ENCODE peak calls at places on chromosome 18, in ten cellular contexts. H is pancreas, K is PC-9, O is psoas muscle, Q is uterus, W is MM.1S, L is H9, F is lower lobe of right lung, B is PC-3, U is heart right ventricle. C is an unnamed sample.

GRCh38 chr18:59957957-59958356 is 58.2 kb downstream of the PMAIP1 start:
- DNase-seq in H (peak; percentile 73), Q (no peak), U (peak; percentile 55), W (peak; percentile 59), B (peak; percentile 74), F (no peak), K (peak; percentile 75), O (no peak), L (no peak), C (peak; percentile 47)

GRCh38 chr18:22210331-22210754 is 41.0 kb downstream of the GATA6 start:
- DNase-seq in W (no peak), Q (no peak), L (no peak), U (no peak), F (no peak), H (no peak), O (no peak), B (no peak), K (no peak), C (no peak)

GRCh38 chr18:23504720-23505119 is 1.4 kb downstream of the RMC1 start:
- DNase-seq in L (no peak), Q (no peak), K (no peak), B (no peak), H (no peak), U (no peak), F (no peak), O (no peak), W (peak; percentile 21), C (no peak)

GRCh38 chr18:22314001-22314400 is 103.7 kb downstream of the CTAGE1 start:
- DNase-seq in U (no peak), K (no peak), B (no peak), Q (peak; percentile 71), H (no peak), L (no peak), W (no peak), O (no peak), F (no peak), C (no peak)

GRCh38 chr18:434410-434809 is 66.1 kb downstream of the COLEC12 start:
- DNase-seq in K (no peak), O (no peak), F (no peak), L (no peak), Q (no peak), B (no peak), W (no peak), U (no peak), H (no peak), C (no peak)

GRCh38 chr18:31041346-31042067 is 1.0 kb downstream of the DSC3 start:
- DNase-seq in K (no peak), B (peak; percentile 47), U (no peak), O (no peak), L (peak; percentile 48), W (no peak), H (peak; percentile 65), Q (no peak), F (peak; percentile 44), C (peak; percentile 10)

GRCh38 chr18:50819027-50819726 is 639 bp downstream of the MRO start:
- DNase-seq in L (peak; percentile 87), F (peak; percentile 55), U (peak; percentile 19), O (peak; percentile 23), K (peak; percentile 13), H (peak; percentile 80), B (peak; percentile 13), Q (peak; percentile 14), W (no peak), C (peak; percentile 59)

GRCh38 chr18:44679056-44679911 is 1.4 kb upstream of the SETBP1 start:
- DNase-seq in U (peak; percentile 88), F (peak; percentile 89), B (peak; percentile 67), Q (peak; percentile 86), H (peak; percentile 91), O (peak; percentile 88), L (peak; percentile 79), W (peak; percentile 93), K (peak; percentile 73), C (peak; percentile 90)

GRCh38 chr18:8893628-8894231 is 188.4 kb downstream of the MTCL1 start:
- DNase-seq in K (no peak), W (no peak), L (no peak), Q (no peak), B (no peak), F (no peak), H (no peak), O (no peak), U (no peak), C (no peak)

GRCh38 chr18:76474824-76475223 is 20.2 kb downstream of the ZNF516 start:
- DNase-seq in K (no peak), H (no peak), U (no peak), O (no peak), W (no peak), Q (no peak), B (no peak), F (no peak), L (no peak), C (no peak)

GRCh38 chr18:76479351-76480238 is 15.4 kb downstream of the ZNF516 start:
- DNase-seq in K (no peak), H (no peak), W (no peak), Q (no peak), U (no peak), L (no peak), B (no peak), F (peak; percentile 54), O (no peak), C (no peak)

GRCh38 chr18:76472811-76473210 is 22.2 kb downstream of the ZNF516 start:
- DNase-seq in O (no peak), U (no peak), K (no peak), L (no peak), F (no peak), B (no peak), W (no peak), H (no peak), Q (no peak), C (no peak)

GRCh38 chr18:76476665-76477561 is 18.1 kb downstream of the ZNF516 start:
- DNase-seq in H (no peak), O (no peak), W (no peak), B (peak; percentile 70), L (no peak), K (peak; percentile 52), Q (no peak), U (no peak), F (no peak), C (no peak)

GRCh38 chr18:76475450-76476203 is 19.4 kb downstream of the ZNF516 start:
- DNase-seq in O (no peak), W (no peak), Q (no peak), F (no peak), B (no peak), K (no peak), H (no peak), L (no peak), U (no peak), C (no peak)
- TF ChIP-seq CTCF in O (peak; percentile 60), W (no peak), Q (peak; percentile 15), F (peak; percentile 14), B (peak; percentile 30), K (no peak), H (no peak), L (no peak), U (no peak), C (no peak)

GRCh38 chr18:58212274-58212673 is 168.2 kb downstream of the NEDD4L start:
- DNase-seq in H (no peak), B (no peak), Q (no peak), U (no peak), W (no peak), O (no peak), F (no peak), L (no peak), K (no peak), C (peak; percentile 38)
- H3K27me3 ChIP-seq in H (no peaks in the 10 kb centered on the region), B (no peaks in the 10 kb centered on the region), Q (no peaks in the 10 kb centered on the region), U (no peaks in the 10 kb centered on the region), W (no peaks in the 10 kb centered on the region), O (no peaks in the 10 kb centered on the region), F (no peaks in the 10 kb centered on the region), L (no peaks in the 10 kb centered on the region), K (no peaks in the 10 kb centered on the region), C (no peaks in the 10 kb centered on the region)

GRCh38 chr18:13374096-13374467 is 155.5 kb downstream of the LDLRAD4 start:
- DNase-seq in H (no peak), B (no peak), O (no peak), L (no peak), F (no peak), U (no peak), Q (no peak), K (no peak), W (no peak), C (no peak)

GRCh38 chr18:13376841-13377351 is 158.3 kb downstream of the LDLRAD4 start:
- DNase-seq in F (no peak), W (no peak), O (no peak), H (no peak), U (no peak), B (no peak), L (no peak), Q (no peak), K (no peak), C (no peak)

GRCh38 chr18:13376298-13376840 is 157.8 kb downstream of the LDLRAD4 start:
- DNase-seq in L (no peak), O (no peak), U (no peak), F (no peak), B (no peak), K (no peak), W (no peak), H (no peak), Q (no peak), C (no peak)

GRCh38 chr18:13374468-13375301 is 156.1 kb downstream of the LDLRAD4 start:
- DNase-seq in K (no peak), Q (no peak), L (no peak), W (no peak), F (no peak), O (no peak), B (no peak), H (no peak), U (no peak), C (no peak)

DNA sequence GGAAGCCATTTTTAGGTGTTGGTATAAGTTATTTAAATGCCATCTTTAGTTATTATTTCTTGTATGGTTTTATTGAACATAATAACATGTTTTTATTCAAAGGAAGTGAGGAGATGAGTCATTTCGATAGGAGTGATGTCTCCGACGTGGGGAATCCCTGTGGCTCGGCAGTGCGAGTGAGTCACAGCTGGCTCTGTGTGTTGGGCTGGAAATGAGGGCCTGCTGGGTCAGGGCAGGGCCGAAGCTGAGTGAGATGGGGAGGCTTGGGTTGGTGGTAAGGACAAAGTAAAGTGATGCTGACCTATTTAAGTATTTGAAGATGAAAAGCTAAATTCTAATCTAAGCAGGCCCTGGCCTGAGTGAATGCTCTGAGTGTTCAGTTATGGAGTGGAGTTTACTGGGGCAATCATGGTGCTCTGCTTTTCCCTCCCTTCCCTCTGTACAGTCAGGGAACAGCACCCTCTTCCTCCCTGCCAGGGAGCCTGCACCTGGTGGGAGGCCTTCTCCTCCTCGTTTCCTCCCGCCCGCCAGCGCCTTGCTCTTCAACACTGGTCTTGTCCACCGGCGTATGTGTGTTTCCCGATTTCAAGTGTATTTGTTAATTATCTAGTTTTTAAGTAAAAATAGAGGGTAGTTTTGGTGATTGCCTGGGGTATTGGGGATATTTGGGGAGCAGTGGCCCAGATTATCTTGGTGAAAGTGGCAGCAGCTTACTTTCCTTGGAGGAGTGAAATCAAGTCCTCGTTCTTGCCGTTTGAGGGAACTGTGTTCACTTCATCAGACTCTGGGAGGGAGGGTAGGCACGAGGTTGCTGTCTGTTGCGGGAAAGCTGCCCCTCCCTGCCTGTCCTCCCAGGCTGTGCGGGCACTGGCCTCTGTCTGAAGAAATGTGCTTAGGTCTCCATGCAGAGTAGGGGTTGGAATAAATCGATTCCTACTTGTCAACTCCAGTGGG is 157.0 kb downstream of the LDLRAD4 start:
- DNase-seq in W (no peak), B (peak; percentile 78), K (peak; percentile 66), L (no peak), H (no peak), Q (peak; percentile 81), F (no peak), O (peak; percentile 79), U (peak; percentile 76), C (no peak)
- H3K27ac ChIP-seq in W (no peak overlapping the region), B (no peak overlapping the region), K (no peak overlapping the region), L (no peak overlapping the region), H (peak overlapping the region; percentile 15), Q (peak overlapping the region; percentile 71), F (peak overlapping the region; percentile 4), O (peak overlapping the region; percentile 70), U (peak overlapping the region; percentile 59), C (peak overlapping the region; percentile 52)

GRCh38 chr18:2853926-2854664 is 7.3 kb downstream of the EMILIN2 start:
- DNase-seq in L (no peak), W (no peak), B (no peak), U (no peak), K (no peak), Q (no peak), H (no peak), O (no peak), F (no peak), C (no peak)
- TF ChIP-seq CTCF in L (no peak), W (no peak), B (no peak), U (no peak), K (no peak), Q (no peak), H (no peak), O (no peak), F (no peak), C (no peak)

C was measured in transverse colon.